ENCODE peak calls at places on chromosomes 4 and X, in ten cellular contexts. D is progenitor cell of endocrine pancreas, G is fibroblast of pulmonary artery, Q is NCI-H1694 treated with DMSO at 0.1 percent for 48 hours, C is adipocyte, J is right cardiac atrium, O is heart right ventricle, V is AG10803, W is HTR-8/SVneo, L is bronchial epithelial cell. F is an unnamed sample.

GRCh38 chr4:186201535-186202230 is 10.3 kb downstream of the CYP4V2 start:
- DNase-seq in D (peak; percentile 25), G (peak; percentile 57), Q (no peak), C (no peak), J (no peak), O (peak; percentile 38), V (peak; percentile 25), W (peak; percentile 48), L (peak; percentile 33), F (peak; percentile 36)

GRCh38 chr4:174503079-174503724 is 19.1 kb downstream of the HPGD start:
- DNase-seq in D (no peak), G (peak; percentile 26), Q (no peak), C (peak; percentile 42), J (no peak), O (no peak), V (no peak), W (no peak), L (peak; percentile 75), F (no peak)

GRCh38 chrX:107718156-107718621 is 57.4 kb downstream of the TSC22D3 start:
- DNase-seq in D (peak; percentile 43), G (peak; percentile 90), Q (peak; percentile 59), C (peak; percentile 93), J (peak; percentile 63), O (no peak), V (peak; percentile 79), W (no peak), L (peak; percentile 70), F (peak; percentile 65)

GRCh38 chrX:40449956-40450701 is 130.6 kb upstream of the ATP6AP2 start:
- DNase-seq in D (no peak), G (no peak), Q (no peak), C (no peak), J (no peak), O (no peak), V (no peak), W (no peak), L (no peak), F (no peak)

GRCh38 chr4:109735566-109736454 is 5.9 kb upstream of the PLA2G12A start:
- DNase-seq in D (no peak), G (peak; percentile 41), Q (no peak), C (no peak), J (no peak), O (no peak), V (no peak), W (no peak), L (no peak), F (peak; percentile 29)

GRCh38 chr4:3780347-3781171 is 14.4 kb downstream of the ADRA2C start:
- DNase-seq in D (no peak), G (no peak), Q (no peak), C (no peak), J (no peak), O (no peak), V (no peak), W (no peak), L (no peak), F (no peak)

GRCh38 chr4:157886650-157887049 is 286.2 kb downstream of the GASK1B start:
- DNase-seq in D (no peak), G (no peak), Q (no peak), C (no peak), J (no peak), O (no peak), V (no peak), W (no peak), L (no peak), F (no peak)

GRCh38 chr4:99131378-99131777 is 12.7 kb downstream of the ADH4 start:
- DNase-seq in D (no peak), G (no peak), Q (no peak), C (no peak), J (no peak), O (no peak), V (no peak), W (no peak), L (no peak), F (no peak)

GRCh38 chrX:115068896-115069295 is 51.5 kb upstream of the IL13RA2 start:
- DNase-seq in D (no peak), G (no peak), Q (no peak), C (no peak), J (no peak), O (no peak), V (no peak), W (no peak), L (no peak), F (no peak)

GRCh38 chrX:7647826-7648225 is 195.1 kb upstream of the VCX start:
- DNase-seq in D (no peak), G (no peak), Q (no peak), C (no peak), J (no peak), O (no peak), V (no peak), W (no peak), L (no peak), F (no peak)

GRCh38 chrX:16386126-16386525 is 218.8 kb downstream of the MAGEB17 start:
- DNase-seq in D (no peak), G (no peak), Q (no peak), C (peak; percentile 48), J (no peak), O (no peak), V (peak; percentile 29), W (no peak), L (no peak), F (no peak)

GRCh38 chrX:128294198-128294597 is 242.0 kb upstream of the ACTRT1 start:
- DNase-seq in D (no peak), G (no peak), Q (no peak), C (no peak), J (no peak), O (no peak), V (no peak), W (no peak), L (no peak), F (no peak)

GRCh38 chrX:154649864-154650510 is 3.4 kb downstream of the CTAG2 start:
- DNase-seq in D (no peak), G (no peak), Q (no peak), C (no peak), J (no peak), O (no peak), V (no peak), W (no peak), L (no peak), F (no peak)

GRCh38 chrX:20060961-20061868 is 55.5 kb downstream of the MAP7D2 start:
- DNase-seq in D (no peak), G (no peak), Q (peak; percentile 44), C (no peak), J (no peak), O (no peak), V (no peak), W (no peak), L (no peak), F (no peak)

GRCh38 chr4:184475096-184475461 is 729 bp upstream of the IRF2 start:
- DNase-seq in D (no peak), G (peak; percentile 54), Q (no peak), C (peak; percentile 75), J (peak; percentile 67), O (peak; percentile 30), V (peak; percentile 62), W (peak; percentile 54), L (peak; percentile 32), F (peak; percentile 20)

GRCh38 chr4:53476232-53477037 is 99.0 kb downstream of the FIP1L1 start:
- DNase-seq in D (no peak), G (peak; percentile 74), Q (no peak), C (peak; percentile 98), J (no peak), O (no peak), V (peak; percentile 100), W (peak; percentile 13), L (peak; percentile 89), F (peak; percentile 96)

GRCh38 chrX:37666516-37666915 is 19.1 kb upstream of the XK start:
- DNase-seq in D (no peak), G (peak; percentile 30), Q (no peak), C (no peak), J (no peak), O (no peak), V (no peak), W (no peak), L (no peak), F (no peak)

GRCh38 chr4:23904639-23905061 is 14.8 kb upstream of the PPARGC1A start:
- DNase-seq in D (no peak), G (no peak), Q (no peak), C (no peak), J (no peak), O (no peak), V (no peak), W (no peak), L (peak; percentile 64), F (no peak)

GRCh38 chrX:79524642-79525041 is 157.5 kb upstream of the ITM2A start:
- DNase-seq in D (no peak), G (no peak), Q (no peak), C (peak; percentile 4), J (no peak), O (no peak), V (no peak), W (no peak), L (peak; percentile 1), F (no peak)

GRCh38 chrX:63275127-63275526 is 76.0 kb downstream of the SPIN4 start:
- DNase-seq in D (no peak), G (peak; percentile 6), Q (no peak), C (peak; percentile 42), J (no peak), O (no peak), V (peak; percentile 24), W (no peak), L (peak; percentile 18), F (peak; percentile 27)

GRCh38 chrX:118437283-118437682 is 58.3 kb upstream of the DOCK11 start:
- DNase-seq in D (no peak), G (no peak), Q (no peak), C (peak; percentile 65), J (no peak), O (no peak), V (peak; percentile 36), W (no peak), L (no peak), F (no peak)

GRCh38 chr4:184415071-184415470 is 59.3 kb downstream of the IRF2 start:
- DNase-seq in D (no peak), G (no peak), Q (no peak), C (no peak), J (no peak), O (no peak), V (no peak), W (no peak), L (peak; percentile 92), F (no peak)

F was measured in brain microvascular endothelial cell.